ENCODE peak calls at places on chromosomes 11 and 22, in six cellular contexts. One of them, this sample, is unnamed. For H3K4me1, the result is how much of the 10 kb centered on the place peaks cover.

GRCh38 chr11:77244277-77245014 is 57.0 kb downstream of the GDPD4 start:
- DNase-seq in transverse colon: no peak
- DNase-seq in tibial nerve: no peak
- DNase-seq in A549: no peak
- DNase-seq in H1: no peak
- DNase-seq in SK-N-SH: no peak
- DNase-seq in this sample: no peak

GRCh38 chr11:562046-562645 is 1.4 kb downstream of the RASSF7 start:
- DNase-seq in transverse colon: no peak
- DNase-seq in tibial nerve: no peak
- DNase-seq in A549: no peak
- DNase-seq in H1: no peak
- DNase-seq in SK-N-SH: no peak
- DNase-seq in this sample: no peak

GRCh38 chr11:49995559-49995958 is 13.2 kb upstream of the OR4C12 start:
- DNase-seq in transverse colon: no peak
- DNase-seq in tibial nerve: peak
- DNase-seq in A549: no peak
- DNase-seq in H1: no peak
- DNase-seq in SK-N-SH: peak
- DNase-seq in this sample: no peak

GRCh38 chr11:102457865-102458264 is 5.3 kb upstream of the TMEM123 start:
- DNase-seq in transverse colon: no peak
- DNase-seq in tibial nerve: no peak
- DNase-seq in A549: no peak
- DNase-seq in H1: no peak
- DNase-seq in SK-N-SH: no peak
- DNase-seq in this sample: no peak

GRCh38 chr11:92536895-92537294 is 312.3 kb downstream of the FAT3 start:
- DNase-seq in transverse colon: no peak
- DNase-seq in tibial nerve: no peak
- DNase-seq in A549: no peak
- DNase-seq in H1: no peak
- DNase-seq in SK-N-SH: no peak
- DNase-seq in this sample: no peak

GRCh38 chr22:49968831-49969661 is 8.5 kb downstream of the PIM3 start:
- DNase-seq in transverse colon: no peak
- DNase-seq in tibial nerve: no peak
- DNase-seq in A549: no peak
- DNase-seq in H1: no peak
- DNase-seq in SK-N-SH: peak
- DNase-seq in this sample: no peak

GRCh38 chr11:43419460-43419859 is 60.7 kb downstream of the TTC17 start:
- DNase-seq in transverse colon: peak
- DNase-seq in tibial nerve: no peak
- DNase-seq in A549: peak
- DNase-seq in H1: no peak
- DNase-seq in SK-N-SH: peak
- DNase-seq in this sample: no peak

GRCh38 chr11:113603277-113604059 is 102.6 kb downstream of the TMPRSS5 start:
- DNase-seq in transverse colon: no peak
- DNase-seq in tibial nerve: no peak
- DNase-seq in A549: no peak
- DNase-seq in H1: no peak
- DNase-seq in SK-N-SH: no peak
- DNase-seq in this sample: no peak

GRCh38 chr11:92964471-92964870 is 5.0 kb upstream of the MTNR1B start:
- DNase-seq in transverse colon: peak
- DNase-seq in tibial nerve: no peak
- DNase-seq in A549: no peak
- DNase-seq in H1: no peak
- DNase-seq in SK-N-SH: no peak
- DNase-seq in this sample: no peak

GRCh38 chr11:92979176-92979575 is 9.7 kb downstream of the MTNR1B start:
- DNase-seq in transverse colon: no peak
- DNase-seq in tibial nerve: no peak
- DNase-seq in A549: no peak
- DNase-seq in H1: no peak
- DNase-seq in SK-N-SH: peak
- DNase-seq in this sample: no peak

GRCh38 chr11:87394924-87395323 is 357.2 kb downstream of the TMEM135 start:
- DNase-seq in transverse colon: no peak
- DNase-seq in tibial nerve: no peak
- DNase-seq in A549: no peak
- DNase-seq in H1: no peak
- DNase-seq in SK-N-SH: no peak
- DNase-seq in this sample: no peak

GRCh38 chr11:46272816-46273427 is 4.5 kb upstream of the CREB3L1 start:
- DNase-seq in transverse colon: peak
- DNase-seq in tibial nerve: peak
- DNase-seq in A549: no peak
- DNase-seq in H1: no peak
- DNase-seq in SK-N-SH: no peak
- DNase-seq in this sample: no peak

GRCh38 chr11:60718524-60719316 is 5.8 kb upstream of the MS4A18 start:
- DNase-seq in transverse colon: peak
- DNase-seq in tibial nerve: no peak
- DNase-seq in A549: no peak
- DNase-seq in H1: no peak
- DNase-seq in SK-N-SH: no peak
- DNase-seq in this sample: no peak

GRCh38 chr22:32528316-32528715 is 53.7 kb downstream of the FBXO7 start:
- DNase-seq in transverse colon: no peak
- DNase-seq in tibial nerve: no peak
- DNase-seq in A549: no peak
- DNase-seq in H1: no peak
- DNase-seq in SK-N-SH: no peak
- DNase-seq in this sample: no peak

GRCh38 chr11:71341596-71341995 is 89.2 kb upstream of the SHANK2 start:
- DNase-seq in transverse colon: no peak
- DNase-seq in tibial nerve: no peak
- DNase-seq in A549: no peak
- DNase-seq in H1: no peak
- DNase-seq in SK-N-SH: no peak
- DNase-seq in this sample: no peak

GRCh38 chr11:110928373-110928772 is 216.1 kb upstream of the ARHGAP20 start:
- DNase-seq in transverse colon: no peak
- DNase-seq in tibial nerve: no peak
- DNase-seq in A549: no peak
- DNase-seq in H1: no peak
- DNase-seq in SK-N-SH: no peak
- DNase-seq in this sample: no peak

GRCh38 chr22:37746366-37747089 is 49.7 kb downstream of the TRIOBP start:
- DNase-seq in transverse colon: no peak
- DNase-seq in tibial nerve: no peak
- DNase-seq in A549: no peak
- DNase-seq in H1: no peak
- DNase-seq in SK-N-SH: peak
- DNase-seq in this sample: no peak

GRCh38 chr11:72642815-72643511 is 31.3 kb downstream of the PDE2A start:
- DNase-seq in transverse colon: peak
- DNase-seq in tibial nerve: no peak
- DNase-seq in A549: peak
- DNase-seq in H1: peak
- DNase-seq in SK-N-SH: peak
- DNase-seq in this sample: no peak

GRCh38 chr11:112085822-112086421 is 634 bp downstream of the TIMM8B start:
- DNase-seq in transverse colon: peak
- DNase-seq in tibial nerve: peak
- DNase-seq in A549: peak
- DNase-seq in H1: no peak
- DNase-seq in SK-N-SH: peak
- DNase-seq in this sample: no peak

GRCh38 chr11:46690702-46691101 is 9.7 kb downstream of the ARHGAP1 start:
- DNase-seq in transverse colon: no peak
- DNase-seq in tibial nerve: no peak
- DNase-seq in A549: no peak
- DNase-seq in H1: no peak
- DNase-seq in SK-N-SH: no peak
- DNase-seq in this sample: no peak

GRCh38 chr11:12813371-12814225 is 139.4 kb downstream of the TEAD1 start:
- DNase-seq in transverse colon: peak
- DNase-seq in tibial nerve: peak
- DNase-seq in A549: peak
- DNase-seq in H1: no peak
- DNase-seq in SK-N-SH: no peak
- DNase-seq in this sample: no peak

GRCh38 chr11:6568191-6568918 is 35.1 kb downstream of the RRP8 start:
- DNase-seq in transverse colon: no peak
- DNase-seq in tibial nerve: no peak
- DNase-seq in A549: no peak
- DNase-seq in H1: no peak
- DNase-seq in SK-N-SH: no peak
- DNase-seq in this sample: peak

GRCh38 chr11:86802146-86802545 is 1.8 kb downstream of the PRSS23 start:
- DNase-seq in transverse colon: no peak
- DNase-seq in tibial nerve: no peak
- DNase-seq in A549: no peak
- DNase-seq in H1: no peak
- DNase-seq in SK-N-SH: no peak
- DNase-seq in this sample: no peak

DNA sequence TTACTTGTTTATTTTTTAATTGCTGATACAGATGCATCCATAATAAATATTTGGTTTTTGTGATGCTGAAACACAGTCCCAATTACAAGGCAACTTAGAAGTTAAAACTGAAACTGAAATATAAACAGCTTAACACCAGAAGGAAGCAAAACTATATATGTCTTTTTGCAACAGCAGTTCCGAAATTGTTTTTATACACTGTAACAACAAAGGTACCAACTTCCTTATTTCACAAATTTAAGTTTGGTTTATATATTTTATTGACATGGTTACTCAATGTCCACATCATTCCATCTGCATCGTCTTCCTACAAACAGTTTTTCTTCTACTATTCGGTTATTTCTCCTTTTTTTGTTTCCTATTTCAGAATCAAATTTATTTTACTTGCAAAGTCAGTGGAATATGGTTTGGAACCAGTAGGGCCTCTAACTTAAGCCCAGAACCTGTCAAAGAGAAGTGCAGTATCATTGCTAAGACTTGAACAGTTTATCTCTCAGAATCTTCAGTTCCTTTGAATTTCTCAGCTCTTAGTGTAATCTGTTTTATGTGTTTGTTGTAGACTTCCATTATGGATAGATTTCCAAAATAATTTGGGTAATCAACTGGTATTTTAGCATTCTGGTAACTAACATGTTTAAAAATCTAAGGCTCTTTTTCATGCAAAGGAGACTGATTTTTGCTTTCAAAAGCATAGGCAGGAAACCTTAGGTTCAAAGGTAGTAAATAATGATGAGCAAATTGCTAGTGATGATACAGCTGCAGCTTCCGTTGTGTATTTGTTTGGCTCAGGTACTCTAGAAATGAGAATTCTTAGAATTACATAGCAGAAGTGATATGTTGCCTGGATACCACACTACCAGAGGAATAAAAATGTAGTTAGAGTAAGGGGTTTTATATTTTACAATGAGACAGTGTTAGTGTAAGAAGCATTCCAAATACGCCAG is 8.2 kb upstream of the HSPA8 start:
- DNase-seq in transverse colon: no peak
- DNase-seq in tibial nerve: no peak
- DNase-seq in A549: no peak
- DNase-seq in H1: no peak
- DNase-seq in SK-N-SH: no peak
- DNase-seq in this sample: no peak
- TF ChIP-seq EP300 in transverse colon: no peak
- TF ChIP-seq EP300 in tibial nerve: no peak
- TF ChIP-seq EP300 in A549: no peak
- TF ChIP-seq EP300 in H1: no peak
- TF ChIP-seq EP300 in SK-N-SH: no peak
- TF ChIP-seq EP300 in this sample: no peak

GRCh38 chr22:25072406-25072805 is 119.9 kb downstream of the KIAA1671 start:
- DNase-seq in transverse colon: no peak
- DNase-seq in tibial nerve: no peak
- DNase-seq in A549: no peak
- DNase-seq in H1: no peak
- DNase-seq in SK-N-SH: no peak
- DNase-seq in this sample: no peak
- H3K4me1 ChIP-seq in transverse colon: under half
- H3K4me1 ChIP-seq in tibial nerve: under half
- H3K4me1 ChIP-seq in A549: under half
- H3K4me1 ChIP-seq in H1: under half
- H3K4me1 ChIP-seq in SK-N-SH: under half
- H3K4me1 ChIP-seq in this sample: under half

GRCh38 chr22:42866100-42866499 is 9.0 kb upstream of the ARFGAP3 start:
- DNase-seq in transverse colon: no peak
- DNase-seq in tibial nerve: no peak
- DNase-seq in A549: no peak
- DNase-seq in H1: no peak
- DNase-seq in SK-N-SH: no peak
- DNase-seq in this sample: no peak

GRCh38 chr22:42865536-42865935 is 8.5 kb upstream of the ARFGAP3 start:
- DNase-seq in transverse colon: no peak
- DNase-seq in tibial nerve: no peak
- DNase-seq in A549: no peak
- DNase-seq in H1: no peak
- DNase-seq in SK-N-SH: no peak
- DNase-seq in this sample: no peak

GRCh38 chr22:42868751-42869251 is 11.7 kb upstream of the ARFGAP3 start:
- DNase-seq in transverse colon: peak
- DNase-seq in tibial nerve: no peak
- DNase-seq in A549: no peak
- DNase-seq in H1: no peak
- DNase-seq in SK-N-SH: no peak
- DNase-seq in this sample: no peak

GRCh38 chr22:42862045-42862734 is 5.1 kb upstream of the ARFGAP3 start:
- DNase-seq in transverse colon: no peak
- DNase-seq in tibial nerve: no peak
- DNase-seq in A549: no peak
- DNase-seq in H1: no peak
- DNase-seq in SK-N-SH: no peak
- DNase-seq in this sample: no peak

DNA sequence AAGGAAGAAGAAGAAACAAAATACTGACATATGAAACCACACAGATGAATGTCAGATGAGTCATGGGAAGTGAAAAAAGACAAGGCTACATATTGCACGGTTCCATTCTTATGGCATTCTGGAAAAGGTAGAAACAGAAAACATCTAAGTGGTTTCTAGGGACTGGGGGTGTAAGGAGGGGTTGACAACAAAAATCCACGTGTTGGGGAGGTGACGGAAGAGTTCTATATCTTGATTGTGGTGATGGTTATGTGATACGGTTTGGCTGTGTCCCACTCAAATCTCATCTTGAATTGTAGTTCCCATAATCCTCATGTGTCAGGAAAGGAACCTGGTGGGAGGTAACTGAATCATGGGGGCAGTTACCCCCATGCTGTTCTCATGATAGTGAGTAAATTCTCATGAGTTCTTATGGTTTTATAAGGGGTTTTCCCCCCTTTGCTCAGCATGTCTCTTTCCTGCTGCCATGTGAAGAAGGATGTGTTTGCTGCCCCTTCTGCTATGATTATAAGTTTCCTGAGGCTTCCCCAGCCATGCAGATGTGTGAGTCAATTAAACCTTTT is 6.4 kb upstream of the ARFGAP3 start:
- DNase-seq in transverse colon: no peak
- DNase-seq in tibial nerve: no peak
- DNase-seq in A549: no peak
- DNase-seq in H1: no peak
- DNase-seq in SK-N-SH: no peak
- DNase-seq in this sample: no peak
- H3K27ac ChIP-seq in transverse colon: no peak
- H3K27ac ChIP-seq in tibial nerve: no peak
- H3K27ac ChIP-seq in A549: peak
- H3K27ac ChIP-seq in H1: no peak
- H3K27ac ChIP-seq in SK-N-SH: peak
- H3K27ac ChIP-seq in this sample: no peak

GRCh38 chr22:33737662-33738061 is 182.6 kb downstream of the LARGE1 start:
- DNase-seq in transverse colon: no peak
- DNase-seq in tibial nerve: no peak
- DNase-seq in A549: no peak
- DNase-seq in H1: no peak
- DNase-seq in SK-N-SH: no peak
- DNase-seq in this sample: no peak
- TF ChIP-seq EP300 in transverse colon: no peak
- TF ChIP-seq EP300 in tibial nerve: no peak
- TF ChIP-seq EP300 in A549: no peak
- TF ChIP-seq EP300 in H1: no peak
- TF ChIP-seq EP300 in SK-N-SH: no peak
- TF ChIP-seq EP300 in this sample: no peak